ENCODE peak calls at places on chromosomes 7 and 10, in eight cellular contexts. One of them, this sample, is unnamed.

GRCh38 chr10:101367569-101368453 is 13.8 kb downstream of the BTRC start:
- DNase-seq in AG04449: no peak
- DNase-seq in sigmoid colon: no peak
- DNase-seq in left lung: no peak
- DNase-seq in lower leg skin: peak
- DNase-seq in CD8-positive, alpha-beta T cell: no peak
- DNase-seq in AG09309: peak
- DNase-seq in lung: no peak
- DNase-seq in this sample: peak

GRCh38 chr7:36946401-36946739 is 222.1 kb upstream of the AOAH start:
- DNase-seq in AG04449: no peak
- DNase-seq in sigmoid colon: no peak
- DNase-seq in left lung: no peak
- DNase-seq in lower leg skin: no peak
- DNase-seq in CD8-positive, alpha-beta T cell: no peak
- DNase-seq in AG09309: no peak
- DNase-seq in lung: no peak
- DNase-seq in this sample: no peak

GRCh38 chr10:70656489-70656888 is 15.8 kb upstream of the ADAMTS14 start:
- DNase-seq in AG04449: peak
- DNase-seq in sigmoid colon: peak
- DNase-seq in left lung: no peak
- DNase-seq in lower leg skin: no peak
- DNase-seq in CD8-positive, alpha-beta T cell: no peak
- DNase-seq in AG09309: peak
- DNase-seq in lung: no peak
- DNase-seq in this sample: peak

GRCh38 chr10:44975487-44976331 is 2.9 kb downstream of the DEPP1 start:
- DNase-seq in AG04449: no peak
- DNase-seq in sigmoid colon: peak
- DNase-seq in left lung: no peak
- DNase-seq in lower leg skin: no peak
- DNase-seq in CD8-positive, alpha-beta T cell: no peak
- DNase-seq in AG09309: no peak
- DNase-seq in lung: no peak
- DNase-seq in this sample: peak

GRCh38 chr7:121027761-121028681 is 39.5 kb downstream of the CPED1 start:
- DNase-seq in AG04449: no peak
- DNase-seq in sigmoid colon: no peak
- DNase-seq in left lung: no peak
- DNase-seq in lower leg skin: no peak
- DNase-seq in CD8-positive, alpha-beta T cell: no peak
- DNase-seq in AG09309: no peak
- DNase-seq in lung: no peak
- DNase-seq in this sample: peak

GRCh38 chr10:125824736-125825135 is 1.4 kb downstream of the BCCIP start:
- DNase-seq in AG04449: no peak
- DNase-seq in sigmoid colon: no peak
- DNase-seq in left lung: no peak
- DNase-seq in lower leg skin: no peak
- DNase-seq in CD8-positive, alpha-beta T cell: no peak
- DNase-seq in AG09309: no peak
- DNase-seq in lung: no peak
- DNase-seq in this sample: no peak

GRCh38 chr10:110212119-110213006 is 5.0 kb downstream of the MXI1 start:
- DNase-seq in AG04449: no peak
- DNase-seq in sigmoid colon: peak
- DNase-seq in left lung: no peak
- DNase-seq in lower leg skin: peak
- DNase-seq in CD8-positive, alpha-beta T cell: peak
- DNase-seq in AG09309: no peak
- DNase-seq in lung: peak
- DNase-seq in this sample: no peak

GRCh38 chr7:139680676-139681462 is 96.9 kb downstream of the HIPK2 start:
- DNase-seq in AG04449: peak
- DNase-seq in sigmoid colon: no peak
- DNase-seq in left lung: peak
- DNase-seq in lower leg skin: no peak
- DNase-seq in CD8-positive, alpha-beta T cell: peak
- DNase-seq in AG09309: peak
- DNase-seq in lung: peak
- DNase-seq in this sample: no peak

GRCh38 chr7:27030393-27031001 is 65.3 kb downstream of the HOXA1 start:
- DNase-seq in AG04449: no peak
- DNase-seq in sigmoid colon: no peak
- DNase-seq in left lung: no peak
- DNase-seq in lower leg skin: no peak
- DNase-seq in CD8-positive, alpha-beta T cell: no peak
- DNase-seq in AG09309: no peak
- DNase-seq in lung: no peak
- DNase-seq in this sample: no peak

GRCh38 chr7:107384025-107384424 is 85.8 kb upstream of the GPR22 start:
- DNase-seq in AG04449: no peak
- DNase-seq in sigmoid colon: no peak
- DNase-seq in left lung: no peak
- DNase-seq in lower leg skin: no peak
- DNase-seq in CD8-positive, alpha-beta T cell: no peak
- DNase-seq in AG09309: no peak
- DNase-seq in lung: no peak
- DNase-seq in this sample: no peak

GRCh38 chr7:15687645-15688025 is 1.2 kb upstream of the MEOX2 start:
- DNase-seq in AG04449: no peak
- DNase-seq in sigmoid colon: no peak
- DNase-seq in left lung: no peak
- DNase-seq in lower leg skin: peak
- DNase-seq in CD8-positive, alpha-beta T cell: no peak
- DNase-seq in AG09309: no peak
- DNase-seq in lung: no peak
- DNase-seq in this sample: no peak
- TF ChIP-seq CTCF in AG04449: no peak
- TF ChIP-seq CTCF in sigmoid colon: no peak
- TF ChIP-seq CTCF in left lung: no peak
- TF ChIP-seq CTCF in lower leg skin: no peak
- TF ChIP-seq CTCF in CD8-positive, alpha-beta T cell: no peak
- TF ChIP-seq CTCF in AG09309: no peak
- TF ChIP-seq CTCF in lung: no peak
- TF ChIP-seq CTCF in this sample: no peak

GRCh38 chr10:72254891-72255568 is 18.7 kb upstream of the DDIT4 start:
- DNase-seq in AG04449: no peak
- DNase-seq in sigmoid colon: peak
- DNase-seq in left lung: peak
- DNase-seq in lower leg skin: peak
- DNase-seq in CD8-positive, alpha-beta T cell: peak
- DNase-seq in AG09309: no peak
- DNase-seq in lung: peak
- DNase-seq in this sample: no peak
- H3K4me3 ChIP-seq in AG04449: no peak
- H3K4me3 ChIP-seq in sigmoid colon: no peak
- H3K4me3 ChIP-seq in left lung: no peak
- H3K4me3 ChIP-seq in lower leg skin: no peak
- H3K4me3 ChIP-seq in CD8-positive, alpha-beta T cell: peak
- H3K4me3 ChIP-seq in AG09309: no peak
- H3K4me3 ChIP-seq in lung: no peak
- H3K4me3 ChIP-seq in this sample: no peak

GRCh38 chr7:73920406-73921134 is 59.6 kb downstream of the TMEM270 start:
- DNase-seq in AG04449: no peak
- DNase-seq in sigmoid colon: peak
- DNase-seq in left lung: peak
- DNase-seq in lower leg skin: no peak
- DNase-seq in CD8-positive, alpha-beta T cell: no peak
- DNase-seq in AG09309: no peak
- DNase-seq in lung: no peak
- DNase-seq in this sample: no peak
- TF ChIP-seq CTCF in AG04449: no peak
- TF ChIP-seq CTCF in sigmoid colon: no peak
- TF ChIP-seq CTCF in left lung: no peak
- TF ChIP-seq CTCF in lower leg skin: no peak
- TF ChIP-seq CTCF in CD8-positive, alpha-beta T cell: no peak
- TF ChIP-seq CTCF in AG09309: no peak
- TF ChIP-seq CTCF in lung: no peak
- TF ChIP-seq CTCF in this sample: no peak

DNA sequence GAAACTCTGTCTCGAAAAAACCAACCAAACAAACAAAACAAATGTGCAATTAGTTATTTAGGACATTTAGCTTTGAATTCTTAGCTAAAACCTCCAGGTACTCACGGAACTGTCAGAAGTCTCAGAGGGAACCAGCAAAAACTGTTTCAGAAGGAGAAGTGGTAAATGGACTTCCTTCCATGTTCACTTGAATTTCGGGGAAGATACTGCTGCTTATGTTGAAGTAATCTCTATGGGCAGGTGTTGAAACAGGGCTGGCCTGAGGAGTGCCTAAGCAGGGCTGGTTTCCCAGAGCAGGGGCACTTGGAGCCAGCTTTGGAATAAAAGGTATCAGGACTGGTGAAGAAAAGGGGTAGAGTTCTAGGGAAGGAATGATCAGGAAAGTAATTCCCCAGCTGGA is 2.4 kb upstream of the EXOC6 start:
- DNase-seq in AG04449: no peak
- DNase-seq in sigmoid colon: no peak
- DNase-seq in left lung: no peak
- DNase-seq in lower leg skin: no peak
- DNase-seq in CD8-positive, alpha-beta T cell: no peak
- DNase-seq in AG09309: no peak
- DNase-seq in lung: no peak
- DNase-seq in this sample: no peak
- H3K4me3 ChIP-seq in AG04449: no peak
- H3K4me3 ChIP-seq in sigmoid colon: no peak
- H3K4me3 ChIP-seq in left lung: peak
- H3K4me3 ChIP-seq in lower leg skin: no peak
- H3K4me3 ChIP-seq in CD8-positive, alpha-beta T cell: no peak
- H3K4me3 ChIP-seq in AG09309: no peak
- H3K4me3 ChIP-seq in lung: no peak
- H3K4me3 ChIP-seq in this sample: no peak

DNA sequence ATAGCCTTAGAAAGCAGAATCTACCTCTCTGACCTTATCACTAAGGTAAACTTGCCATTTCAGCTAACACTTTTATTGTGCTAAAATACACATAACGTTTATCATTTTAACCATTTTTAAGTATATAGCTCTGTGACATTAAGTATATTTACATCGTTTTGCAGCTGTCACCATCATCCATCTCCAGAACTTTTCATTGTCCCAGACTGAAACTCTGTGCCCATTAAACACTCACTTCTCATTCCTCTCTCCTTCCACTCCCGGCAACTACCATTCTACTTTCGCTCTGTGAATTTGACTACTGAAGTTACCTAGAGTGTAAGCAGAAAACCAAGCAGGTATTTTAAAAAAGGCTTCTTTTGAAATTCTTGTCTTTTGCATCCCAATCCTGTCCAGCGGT is 1.3 kb downstream of the DDX50 start:
- DNase-seq in AG04449: no peak
- DNase-seq in sigmoid colon: no peak
- DNase-seq in left lung: no peak
- DNase-seq in lower leg skin: no peak
- DNase-seq in CD8-positive, alpha-beta T cell: no peak
- DNase-seq in AG09309: no peak
- DNase-seq in lung: no peak
- DNase-seq in this sample: no peak
- TF ChIP-seq CTCF in AG04449: no peak
- TF ChIP-seq CTCF in sigmoid colon: no peak
- TF ChIP-seq CTCF in left lung: no peak
- TF ChIP-seq CTCF in lower leg skin: no peak
- TF ChIP-seq CTCF in CD8-positive, alpha-beta T cell: no peak
- TF ChIP-seq CTCF in AG09309: no peak
- TF ChIP-seq CTCF in lung: no peak
- TF ChIP-seq CTCF in this sample: no peak

GRCh38 chr7:116522247-116522646 is 2.6 kb upstream of the CAV1 start:
- DNase-seq in AG04449: peak
- DNase-seq in sigmoid colon: no peak
- DNase-seq in left lung: no peak
- DNase-seq in lower leg skin: no peak
- DNase-seq in CD8-positive, alpha-beta T cell: no peak
- DNase-seq in AG09309: peak
- DNase-seq in lung: no peak
- DNase-seq in this sample: peak
- H3K4me3 ChIP-seq in AG04449: no peak
- H3K4me3 ChIP-seq in sigmoid colon: no peak
- H3K4me3 ChIP-seq in left lung: no peak
- H3K4me3 ChIP-seq in lower leg skin: no peak
- H3K4me3 ChIP-seq in CD8-positive, alpha-beta T cell: no peak
- H3K4me3 ChIP-seq in AG09309: no peak
- H3K4me3 ChIP-seq in lung: no peak
- H3K4me3 ChIP-seq in this sample: no peak

This sample was measured in retinal pigment epithelial cell.